ENCODE peak calls at places on chromosome 20, in five cellular contexts. One of them, this sample, is unnamed.

GRCh38 chr20:1323830-1324597 is 4.9 kb downstream of the SDCBP2 start:
- DNase-seq in nephron progenitor cell: no peak
- DNase-seq in kidney tubule cell: no peak
- DNase-seq in Calu3: no peak
- DNase-seq in cardiac septum: peak; percentile 43
- DNase-seq in this sample: no peak

GRCh38 chr20:48143435-48144081 is 358.3 kb upstream of the SULF2 start:
- DNase-seq in nephron progenitor cell: no peak
- DNase-seq in cardiac septum: no peak
- DNase-seq in Calu3: no peak
- DNase-seq in kidney tubule cell: no peak
- DNase-seq in this sample: no peak

GRCh38 chr20:40467014-40467413 is 222.0 kb downstream of the MAFB start:
- DNase-seq in cardiac septum: no peak
- DNase-seq in Calu3: no peak
- DNase-seq in nephron progenitor cell: no peak
- DNase-seq in kidney tubule cell: no peak
- DNase-seq in this sample: no peak

GRCh38 chr20:2713285-2713684 is 20.7 kb downstream of the EBF4 start:
- DNase-seq in kidney tubule cell: no peak
- DNase-seq in cardiac septum: no peak
- DNase-seq in Calu3: no peak
- DNase-seq in nephron progenitor cell: no peak
- DNase-seq in this sample: peak; percentile 21

GRCh38 chr20:10492844-10493243 is 57.7 kb downstream of the SLX4IP start:
- DNase-seq in nephron progenitor cell: no peak
- DNase-seq in cardiac septum: no peak
- DNase-seq in Calu3: no peak
- DNase-seq in kidney tubule cell: no peak
- DNase-seq in this sample: no peak

GRCh38 chr20:58069207-58069606 is 159.2 kb downstream of the ANKRD60 start:
- DNase-seq in Calu3: no peak
- DNase-seq in nephron progenitor cell: no peak
- DNase-seq in kidney tubule cell: no peak
- DNase-seq in cardiac septum: no peak
- DNase-seq in this sample: no peak

GRCh38 chr20:37393863-37394542 is 48.1 kb downstream of the SRC start:
- DNase-seq in kidney tubule cell: no peak
- DNase-seq in nephron progenitor cell: no peak
- DNase-seq in Calu3: no peak
- DNase-seq in cardiac septum: no peak
- DNase-seq in this sample: no peak

GRCh38 chr20:31485450-31486339 is 10.6 kb downstream of the REM1 start:
- DNase-seq in cardiac septum: peak; percentile 81
- DNase-seq in nephron progenitor cell: no peak
- DNase-seq in Calu3: no peak
- DNase-seq in kidney tubule cell: no peak
- DNase-seq in this sample: no peak

GRCh38 chr20:8133816-8134451 is 1.9 kb downstream of the PLCB1 start:
- DNase-seq in cardiac septum: no peak
- DNase-seq in Calu3: no peak
- DNase-seq in nephron progenitor cell: no peak
- DNase-seq in kidney tubule cell: no peak
- DNase-seq in this sample: no peak

GRCh38 chr20:40255368-40255767 is 433.7 kb downstream of the MAFB start:
- DNase-seq in kidney tubule cell: no peak
- DNase-seq in nephron progenitor cell: no peak
- DNase-seq in Calu3: no peak
- DNase-seq in cardiac septum: no peak
- DNase-seq in this sample: no peak

GRCh38 chr20:35497780-35498189 is 31.7 kb downstream of the C20orf173 start:
- DNase-seq in Calu3: no peak
- DNase-seq in cardiac septum: peak; percentile 82
- DNase-seq in kidney tubule cell: no peak
- DNase-seq in nephron progenitor cell: no peak
- DNase-seq in this sample: no peak

GRCh38 chr20:25285091-25285647 is 37.3 kb downstream of the PYGB start:
- DNase-seq in kidney tubule cell: no peak
- DNase-seq in cardiac septum: peak; percentile 71
- DNase-seq in Calu3: no peak
- DNase-seq in nephron progenitor cell: no peak
- DNase-seq in this sample: no peak

GRCh38 chr20:51428451-51429143 is 113.9 kb downstream of the NFATC2 start:
- DNase-seq in kidney tubule cell: no peak
- DNase-seq in nephron progenitor cell: peak; percentile 54
- DNase-seq in cardiac septum: no peak
- DNase-seq in Calu3: no peak
- DNase-seq in this sample: no peak

GRCh38 chr20:51565741-51566140 is 23.2 kb upstream of the NFATC2 start:
- DNase-seq in cardiac septum: no peak
- DNase-seq in Calu3: no peak
- DNase-seq in kidney tubule cell: no peak
- DNase-seq in nephron progenitor cell: no peak
- DNase-seq in this sample: no peak

This sample was measured in bronchial epithelial cell.